ENCODE peak calls at places on chromosomes 16 and 17, in four cellular contexts. W, D, Z and P are unnamed samples.
A peak's percentile ranks its signal among the peaks of the same experiment; 100 is the strongest.

GRCh38 chr17:83192161-83192788 is 112.9 kb downstream of the METRNL start:
- DNase-seq in D (peak; percentile 44), W (no peak), Z (no peak), P (no peak)

GRCh38 chr17:65559802-65560627 is 1.4 kb downstream of the AXIN2 start:
- DNase-seq in D (no peak), W (no peak), Z (peak; percentile 76), P (no peak)

GRCh38 chr16:86516618-86517003 is 6.3 kb downstream of the FOXF1 start:
- DNase-seq in W (no peak), D (peak; percentile 66), Z (no peak), P (no peak)

GRCh38 chr17:79804856-79805696 is 8.2 kb upstream of the CBX8 start:
- DNase-seq in D (no peak), Z (no peak), W (no peak), P (no peak)

GRCh38 chr16:17598968-17599367 is 128.2 kb upstream of the XYLT1 start:
- DNase-seq in D (no peak), Z (no peak), W (no peak), P (no peak)

GRCh38 chr16:19400709-19401108 is 17.0 kb upstream of the TMC5 start:
- DNase-seq in D (no peak), W (no peak), Z (no peak), P (no peak)

GRCh38 chr16:83947642-83948234 is 5.3 kb upstream of the OSGIN1 start:
- DNase-seq in D (no peak), Z (no peak), W (no peak), P (no peak)

GRCh38 chr17:1949754-1950153 is 75.4 kb downstream of the RTN4RL1 start:
- DNase-seq in D (no peak), Z (no peak), W (no peak), P (no peak)

GRCh38 chr17:40309031-40309937 is at the start of gene RARA:
- DNase-seq in D (peak; percentile 48), W (no peak), Z (peak; percentile 68), P (no peak)

GRCh38 chr17:8125947-8126305 is 2.0 kb upstream of the HES7 start:
- DNase-seq in Z (peak; percentile 44), D (peak; percentile 34), W (no peak), P (no peak)

GRCh38 chr17:43874293-43874692 is 27.3 kb downstream of the CD300LG start:
- DNase-seq in Z (no peak), D (no peak), W (no peak), P (no peak)
- H3K27ac ChIP-seq in Z (no peak overlapping the region), D (no peak overlapping the region), W (no peak overlapping the region), P (no peak overlapping the region)

DNA sequence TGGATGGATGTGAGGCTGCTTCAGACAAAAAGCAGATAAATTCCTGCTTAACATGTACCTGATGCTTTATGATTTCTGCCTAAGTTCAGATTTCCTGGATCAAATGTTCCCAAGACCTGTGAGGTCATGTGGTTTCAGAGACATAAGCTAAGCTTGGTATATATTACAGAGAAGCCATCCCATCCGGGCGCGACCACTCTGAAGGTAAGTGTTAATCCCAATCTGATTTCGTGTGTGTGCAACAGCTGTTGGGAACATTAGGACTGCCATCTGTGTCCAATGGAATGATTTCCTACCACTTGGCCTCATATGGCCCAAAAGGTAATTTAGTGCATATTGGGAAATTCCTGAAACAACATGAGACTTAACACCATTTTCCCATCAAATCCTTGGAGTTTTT is 199.1 kb downstream of the HS3ST3B1 start:
- DNase-seq in D (no peak), W (no peak), Z (no peak), P (no peak)
- H3K27ac ChIP-seq in D (no peak overlapping the region), W (no peak overlapping the region), Z (no peak overlapping the region), P (no peak overlapping the region)

GRCh38 chr16:88938119-88938932 is 38.7 kb downstream of the CBFA2T3 start:
- DNase-seq in Z (no peak), W (no peak), D (no peak), P (no peak)

GRCh38 chr16:88940196-88941050 is 36.6 kb downstream of the CBFA2T3 start:
- DNase-seq in W (no peak), D (no peak), Z (peak; percentile 15), P (no peak)

GRCh38 chr16:88941051-88941932 is 35.7 kb downstream of the CBFA2T3 start:
- DNase-seq in Z (peak; percentile 77), D (no peak), W (no peak), P (no peak)

GRCh38 chr16:88938933-88939813 is 37.8 kb downstream of the CBFA2T3 start:
- DNase-seq in Z (no peak), W (no peak), D (no peak), P (no peak)

GRCh38 chr16:88939814-88940195 is 37.2 kb downstream of the CBFA2T3 start:
- DNase-seq in W (no peak), D (no peak), Z (no peak), P (no peak)
- H3K27ac ChIP-seq in W (no peak overlapping the region), D (no peak overlapping the region), Z (no peak overlapping the region), P (no peak overlapping the region)

DNA sequence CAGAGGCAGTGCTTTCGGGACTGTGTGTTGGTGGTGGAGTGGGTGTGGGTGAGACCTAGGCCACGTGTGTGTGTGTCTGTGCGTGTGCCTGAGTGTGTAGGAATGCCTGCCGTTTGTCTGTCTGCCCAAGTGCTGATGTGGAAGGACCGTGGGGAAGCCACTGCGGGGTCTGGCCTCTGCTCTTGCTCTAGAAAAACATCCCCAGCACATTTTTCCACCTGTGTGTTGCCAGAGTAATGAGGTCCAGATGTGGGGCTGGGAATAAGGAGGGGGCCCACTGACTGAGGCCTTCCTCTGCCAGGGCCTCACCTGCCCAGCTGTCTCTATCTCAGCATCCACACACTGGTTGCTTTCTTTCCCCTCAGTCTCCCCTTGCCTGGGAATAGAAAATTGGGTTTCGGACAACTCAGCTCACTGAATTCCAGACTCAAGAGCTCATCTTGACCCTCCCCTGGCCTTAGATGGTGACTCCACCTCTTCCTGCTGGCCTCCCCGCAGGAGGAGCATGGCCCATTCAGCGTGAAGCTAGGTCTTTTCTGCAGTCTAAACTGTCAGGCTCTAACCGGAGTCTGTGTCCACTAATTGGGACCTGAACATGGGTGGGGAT is 7.6 kb downstream of the SGCA start:
- DNase-seq in W (no peak), D (peak; percentile 91), Z (peak; percentile 61), P (no peak)
- H3K27ac ChIP-seq in W (no peak overlapping the region), D (peak overlapping the region; percentile 96), Z (peak overlapping the region; percentile 86), P (peak overlapping the region; percentile 56)

GRCh38 chr16:7324306-7324705 is 8.3 kb upstream of the RBFOX1 start:
- DNase-seq in W (no peak), Z (no peak), D (no peak), P (no peak)
- H3K27ac ChIP-seq in W (no peak overlapping the region), Z (no peak overlapping the region), D (no peak overlapping the region), P (no peak overlapping the region)

DNA sequence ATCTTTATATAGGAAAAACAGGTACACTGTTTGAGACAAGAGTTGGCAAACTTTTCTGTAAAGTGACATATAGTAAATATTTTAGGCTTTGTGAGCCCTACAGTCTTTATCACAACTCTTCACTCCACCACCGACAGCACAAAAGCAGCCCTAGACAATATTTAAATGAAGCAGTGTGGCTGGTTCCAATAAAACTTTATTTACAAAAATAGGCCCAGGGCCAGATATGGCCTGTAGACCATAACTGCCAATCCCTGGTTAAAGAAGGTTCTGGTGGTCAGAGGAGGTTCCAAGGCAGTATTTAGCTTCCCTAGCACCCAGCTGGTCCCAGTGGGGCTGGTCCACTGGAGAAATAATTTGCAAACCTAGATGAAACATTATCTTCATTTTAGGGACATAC is 3.6 kb downstream of the FAM117A start:
- DNase-seq in D (no peak), W (no peak), Z (no peak), P (no peak)
- H3K27ac ChIP-seq in D (no peak overlapping the region), W (no peak overlapping the region), Z (no peak overlapping the region), P (no peak overlapping the region)

GRCh38 chr16:70751593-70751992 is 49.4 kb downstream of the VAC14 start:
- DNase-seq in D (no peak), W (no peak), Z (no peak), P (no peak)
- H3K27ac ChIP-seq in D (peak overlapping the region; percentile 80), W (no peak overlapping the region), Z (peak overlapping the region; percentile 63), P (peak overlapping the region; percentile 95)

GRCh38 chr17:69607162-69607834 is 192.8 kb downstream of the MAP2K6 start:
- DNase-seq in D (peak; percentile 88), Z (peak; percentile 76), W (no peak), P (peak; percentile 61)
- H3K27ac ChIP-seq in D (peak overlapping the region; percentile 84), Z (peak overlapping the region; percentile 14), W (no peak overlapping the region), P (no peak overlapping the region)

GRCh38 chr17:48241770-48242497 is 134.4 kb downstream of the SNX11 start:
- DNase-seq in D (no peak), W (no peak), Z (no peak), P (no peak)

GRCh38 chr17:48240122-48240521 is 132.6 kb downstream of the SNX11 start:
- DNase-seq in Z (no peak), W (no peak), D (no peak), P (no peak)

GRCh38 chr17:48239603-48239995 is 132.0 kb downstream of the SNX11 start:
- DNase-seq in Z (no peak), W (no peak), D (no peak), P (no peak)

GRCh38 chr17:48240562-48241130 is 133.1 kb downstream of the SNX11 start:
- DNase-seq in W (no peak), Z (no peak), D (no peak), P (peak; percentile 18)

GRCh38 chr17:48241131-48241591 is 133.6 kb downstream of the SNX11 start:
- DNase-seq in D (peak; percentile 66), Z (no peak), W (no peak), P (peak; percentile 49)
- H3K27ac ChIP-seq in D (peak overlapping the region; percentile 13), Z (no peak overlapping the region), W (no peak overlapping the region), P (no peak overlapping the region)

GRCh38 chr16:73060216-73060615 is 12.3 kb upstream of the ZFHX3 start:
- DNase-seq in W (no peak), D (peak; percentile 63), Z (no peak), P (no peak)

GRCh38 chr16:73059779-73060178 is 11.9 kb upstream of the ZFHX3 start:
- DNase-seq in W (no peak), Z (no peak), D (peak; percentile 37), P (no peak)

GRCh38 chr16:73062640-73063283 is 14.8 kb upstream of the ZFHX3 start:
- DNase-seq in Z (no peak), D (peak; percentile 48), W (no peak), P (no peak)

GRCh38 chr16:73058616-73059409 is 10.9 kb upstream of the ZFHX3 start:
- DNase-seq in Z (peak; percentile 72), W (no peak), D (peak; percentile 77), P (no peak)

GRCh38 chr16:73060948-73061495 is 13.1 kb upstream of the ZFHX3 start:
- DNase-seq in Z (no peak), D (peak; percentile 44), W (no peak), P (no peak)
- H3K27ac ChIP-seq in Z (no peak overlapping the region), D (peak overlapping the region; percentile 37), W (no peak overlapping the region), P (no peak overlapping the region)